ENCODE peak calls at places on chromosomes 1 and 21, in six cellular contexts. P, J, L, W, Y and X are unnamed samples.
A peak's percentile ranks its signal among the peaks of the same experiment; 100 is the strongest.

GRCh38 chr1:44217809-44218410 is 4.6 kb downstream of the DMAP1 start:
- DNase-seq in P (peak; percentile 60), J (peak; percentile 60), L (peak; percentile 68), W (peak; percentile 74), Y (peak; percentile 43), X (peak; percentile 59)

GRCh38 chr1:67941746-67942145 is 108.5 kb upstream of the GNG12 start:
- DNase-seq in P (peak; percentile 48), J (no peak), L (no peak), W (no peak), Y (no peak), X (no peak)

GRCh38 chr1:47984175-47984789 is 12.9 kb downstream of the TRABD2B start:
- DNase-seq in P (no peak), J (no peak), L (no peak), W (no peak), Y (no peak), X (no peak)

GRCh38 chr1:153774780-153775431 is at the start of gene SLC27A3:
- DNase-seq in P (no peak), J (no peak), L (no peak), W (no peak), Y (no peak), X (no peak)

GRCh38 chr1:37633950-37634553 is 640 bp downstream of the RSPO1 start:
- DNase-seq in P (no peak), J (no peak), L (peak; percentile 33), W (no peak), Y (no peak), X (no peak)

GRCh38 chr1:76140227-76140626 is 65.7 kb downstream of the ST6GALNAC3 start:
- DNase-seq in P (no peak), J (no peak), L (no peak), W (no peak), Y (no peak), X (no peak)

GRCh38 chr1:203402609-203403337 is 51.9 kb upstream of the FMOD start:
- DNase-seq in P (peak; percentile 83), J (no peak), L (peak; percentile 72), W (no peak), Y (no peak), X (no peak)

GRCh38 chr1:212692774-212693644 is 6.6 kb downstream of the BATF3 start:
- DNase-seq in P (no peak), J (no peak), L (no peak), W (no peak), Y (no peak), X (no peak)

GRCh38 chr1:183953031-183953430 is 84.5 kb downstream of the COLGALT2 start:
- DNase-seq in P (no peak), J (no peak), L (no peak), W (no peak), Y (no peak), X (no peak)

GRCh38 chr1:64850846-64851245 is 106.0 kb downstream of the RAVER2 start:
- DNase-seq in P (no peak), J (no peak), L (no peak), W (no peak), Y (no peak), X (no peak)

GRCh38 chr1:112501810-112502641 is 6.7 kb upstream of the WNT2B start:
- DNase-seq in P (peak; percentile 81), J (peak; percentile 30), L (peak; percentile 32), W (peak; percentile 54), Y (peak; percentile 52), X (peak; percentile 16)

GRCh38 chr1:44512313-44512885 is 107.3 kb downstream of the RNF220 start:
- DNase-seq in P (no peak), J (no peak), L (no peak), W (no peak), Y (no peak), X (no peak)

GRCh38 chr21:42330380-42331336 is 15.4 kb upstream of the TFF3 start:
- DNase-seq in P (no peak), J (no peak), L (no peak), W (no peak), Y (no peak), X (no peak)

GRCh38 chr21:17119466-17120297 is 393.2 kb upstream of the CXADR start:
- DNase-seq in P (no peak), J (no peak), L (no peak), W (no peak), Y (no peak), X (no peak)

GRCh38 chr1:70459502-70460225 is 48.6 kb downstream of the CTH start:
- DNase-seq in P (peak; percentile 49), J (no peak), L (peak; percentile 5), W (no peak), Y (peak; percentile 9), X (peak; percentile 10)

GRCh38 chr21:39238275-39238674 is 55.0 kb upstream of the PSMG1 start:
- DNase-seq in P (no peak), J (no peak), L (no peak), W (no peak), Y (no peak), X (no peak)

GRCh38 chr1:14982029-14982428 is 171.5 kb upstream of the TMEM51 start:
- DNase-seq in P (no peak), J (no peak), L (no peak), W (no peak), Y (no peak), X (no peak)

GRCh38 chr1:173269490-173270230 is 62.5 kb upstream of the TNFSF4 start:
- DNase-seq in P (peak; percentile 98), J (no peak), L (no peak), W (no peak), Y (peak; percentile 86), X (no peak)

GRCh38 chr1:65792671-65793358 is at the start of gene PDE4B:
- DNase-seq in P (peak; percentile 14), J (no peak), L (no peak), W (no peak), Y (no peak), X (no peak)

GRCh38 chr1:192749349-192749748 is 59.5 kb upstream of the RGS2 start:
- DNase-seq in P (no peak), J (no peak), L (no peak), W (no peak), Y (no peak), X (no peak)

GRCh38 chr21:45228171-45228641 is 59.5 kb downstream of the POFUT2 start:
- DNase-seq in P (peak; percentile 98), J (peak; percentile 58), L (no peak), W (peak; percentile 55), Y (peak; percentile 96), X (no peak)

GRCh38 chr1:182029002-182029378 is 32.5 kb downstream of the ZNF648 start:
- DNase-seq in P (no peak), J (no peak), L (no peak), W (no peak), Y (no peak), X (no peak)

GRCh38 chr1:119133987-119134386 is 6.5 kb downstream of the WARS2 start:
- DNase-seq in P (peak; percentile 81), J (no peak), L (no peak), W (no peak), Y (peak; percentile 45), X (no peak)

GRCh38 chr1:153661111-153661708 is 2.7 kb downstream of the SNAPIN start:
- DNase-seq in P (no peak), J (no peak), L (peak; percentile 34), W (no peak), Y (no peak), X (no peak)

GRCh38 chr1:41272601-41273000 is 30.5 kb upstream of the SCMH1 start:
- DNase-seq in P (no peak), J (no peak), L (no peak), W (no peak), Y (no peak), X (no peak)